ENCODE peak calls at places on chromosomes 7 and 10, in five cellular contexts. Q is NCI-H1105, P is skeletal muscle cell, M is NCI-H2029, E is endodermal cell. W is an unnamed sample.

GRCh38 chr10:89332092-89332633 is 4.4 kb downstream of the IFIT3 start:
- DNase-seq in M (peak), E (no peak), P (peak), Q (no peak), W (peak)

GRCh38 chr7:40880581-40880980 is 745.8 kb downstream of the SUGCT start:
- DNase-seq in Q (no peak), E (no peak), M (no peak), P (peak), W (no peak)

GRCh38 chr7:137687556-137688280 is 159.1 kb downstream of the DGKI start:
- DNase-seq in Q (no peak), M (no peak), E (no peak), P (peak), W (no peak)

GRCh38 chr7:154584352-154585252 is 418.3 kb downstream of the PAXIP1 start:
- DNase-seq in Q (no peak), P (no peak), E (no peak), M (no peak), W (no peak)

GRCh38 chr7:37945336-37945735 is 24.9 kb downstream of the EPDR1 start:
- DNase-seq in Q (no peak), E (no peak), P (peak), M (no peak), W (no peak)

GRCh38 chr7:71131256-71131752 is 640 bp upstream of the GALNT17 start:
- DNase-seq in E (peak), Q (peak), P (peak), M (peak), W (no peak)

GRCh38 chr10:34814228-34815173 is 595 bp downstream of the PARD3 start:
- DNase-seq in E (peak), P (no peak), M (no peak), Q (no peak), W (no peak)

GRCh38 chr10:124903119-124903518 is 38.8 kb upstream of the ZRANB1 start:
- DNase-seq in P (no peak), E (peak), M (no peak), Q (no peak), W (no peak)

GRCh38 chr7:129433823-129434171 is 435 bp upstream of the STRIP2 start:
- DNase-seq in Q (no peak), M (peak), P (no peak), E (no peak), W (peak)

GRCh38 chr7:27899601-27900000 is 159.6 kb downstream of the TAX1BP1 start:
- DNase-seq in P (no peak), Q (no peak), M (no peak), E (no peak), W (no peak)

GRCh38 chr7:31633894-31634494 is 53.0 kb upstream of the PPP1R17 start:
- DNase-seq in E (peak), Q (peak), P (peak), M (peak), W (peak)

GRCh38 chr7:101410743-101411476 is 48.2 kb downstream of the COL26A1 start:
- DNase-seq in Q (no peak), P (no peak), M (no peak), E (peak), W (no peak)

GRCh38 chr7:64869121-64869725 is 33.9 kb upstream of the ZNF273 start:
- DNase-seq in M (no peak), E (peak), P (no peak), Q (no peak), W (no peak)

GRCh38 chr10:80137031-80137712 is 4.6 kb downstream of the PLAC9 start:
- DNase-seq in E (no peak), Q (no peak), M (no peak), P (peak), W (no peak)

GRCh38 chr7:20351901-20352300 is 21.2 kb downstream of the ITGB8 start:
- DNase-seq in M (no peak), Q (no peak), E (no peak), P (no peak), W (no peak)

GRCh38 chr7:28266377-28266776 is 85.8 kb upstream of the JAZF1 start:
- DNase-seq in P (no peak), M (no peak), Q (no peak), E (no peak), W (no peak)

GRCh38 chr10:75904499-75905283 is 473.3 kb downstream of the LRMDA start:
- DNase-seq in M (no peak), Q (no peak), P (no peak), E (peak), W (no peak)

GRCh38 chr7:99440195-99440594 is 1.5 kb downstream of the CPSF4 start:
- DNase-seq in P (no peak), Q (no peak), M (no peak), E (no peak), W (no peak)

GRCh38 chr10:13924020-13924725 is 337.4 kb downstream of the PRPF18 start:
- DNase-seq in E (no peak), P (peak), M (no peak), Q (no peak), W (no peak)

GRCh38 chr7:6636741-6637543 is at the start of gene ZNF316:
- DNase-seq in E (no peak), P (no peak), M (no peak), Q (no peak), W (no peak)

GRCh38 chr7:121609208-121609607 is 213.1 kb upstream of the FAM3C start:
- DNase-seq in M (no peak), E (no peak), Q (no peak), P (no peak), W (no peak)

GRCh38 chr7:77425151-77426051 is 9.3 kb upstream of the GSAP start:
- DNase-seq in Q (no peak), P (no peak), M (no peak), E (peak), W (no peak)

GRCh38 chr7:141500608-141501007 is 50.6 kb upstream of the AGK start:
- DNase-seq in E (no peak), Q (no peak), M (no peak), P (no peak), W (no peak)

GRCh38 chr10:57336865-57337264 is 930.8 kb downstream of the IPMK start:
- DNase-seq in E (no peak), M (no peak), Q (no peak), P (no peak), W (no peak)

GRCh38 chr10:27450225-27450624 is 53.9 kb upstream of the RAB18 start:
- DNase-seq in M (no peak), E (no peak), P (no peak), Q (no peak), W (no peak)

W was measured in DMS79 treated with DMSO at 0.1 percent for 48 hours.